ENCODE peak calls at places on chromosomes 7 and 10, in nine cellular contexts. L, S, J, X, T, U, Y, P and C are unnamed samples.

GRCh38 chr7:86963599-86964230 is 95.7 kb downstream of the ELAPOR2 start:
- DNase-seq in P (peak; percentile 21), T (peak; percentile 51), J (no peak), S (no peak), Y (no peak), U (no peak), X (no peak), L (no peak), C (no peak)

GRCh38 chr7:127536426-127537152 is 48.8 kb downstream of the GCC1 start:
- DNase-seq in U (no peak), Y (no peak), P (no peak), X (no peak), L (no peak), T (no peak), S (no peak), J (no peak), C (no peak)

GRCh38 chr7:29610031-29610490 is 46.4 kb downstream of the PRR15 start:
- DNase-seq in T (peak; percentile 86), X (no peak), S (peak; percentile 52), Y (no peak), U (no peak), P (no peak), L (no peak), J (no peak), C (no peak)

GRCh38 chr7:154855366-154855765 is 147.6 kb downstream of the PAXIP1 start:
- DNase-seq in Y (no peak), X (no peak), P (no peak), J (no peak), L (no peak), U (no peak), T (no peak), S (no peak), C (no peak)

GRCh38 chr7:39271386-39271785 is 293.7 kb downstream of the POU6F2 start:
- DNase-seq in L (no peak), X (no peak), P (no peak), J (no peak), T (peak; percentile 4), Y (peak; percentile 74), S (no peak), U (no peak), C (no peak)

GRCh38 chr10:79483299-79483698 is 29.0 kb upstream of the EIF5AL1 start:
- DNase-seq in S (peak; percentile 34), U (no peak), L (no peak), J (no peak), P (no peak), X (no peak), Y (no peak), T (peak; percentile 35), C (no peak)

GRCh38 chr10:119346063-119346835 is 138.9 kb downstream of the GRK5 start:
- DNase-seq in S (no peak), P (no peak), L (no peak), Y (peak; percentile 76), J (no peak), T (no peak), U (no peak), X (peak; percentile 43), C (no peak)

GRCh38 chr10:95229724-95230627 is 35.9 kb downstream of the ACSM6 start:
- DNase-seq in U (no peak), J (peak; percentile 79), L (no peak), X (no peak), T (peak; percentile 94), Y (no peak), P (no peak), S (peak; percentile 96), C (no peak)

GRCh38 chr10:96272986-96273280 is 1.6 kb upstream of the BLNK start:
- DNase-seq in U (no peak), T (no peak), P (no peak), Y (no peak), X (no peak), L (no peak), S (no peak), J (no peak), C (no peak)

GRCh38 chr10:22990443-22990842 is 62.6 kb downstream of the ARMC3 start:
- DNase-seq in J (no peak), U (no peak), P (no peak), X (no peak), S (no peak), L (no peak), Y (no peak), T (no peak), C (no peak)

GRCh38 chr10:22988581-22989360 is 60.9 kb downstream of the ARMC3 start:
- DNase-seq in P (peak; percentile 20), J (no peak), T (peak; percentile 78), X (no peak), U (no peak), L (peak; percentile 74), S (peak; percentile 74), Y (peak; percentile 35), C (no peak)

GRCh38 chr10:22992075-22992474 is 64.2 kb downstream of the ARMC3 start:
- DNase-seq in U (no peak), T (no peak), L (no peak), S (no peak), J (no peak), P (peak; percentile 41), Y (no peak), X (no peak), C (no peak)

GRCh38 chr10:22984066-22984465 is 56.2 kb downstream of the ARMC3 start:
- DNase-seq in Y (no peak), X (no peak), J (no peak), U (no peak), S (peak; percentile 36), L (no peak), P (no peak), T (peak; percentile 16), C (no peak)

DNA sequence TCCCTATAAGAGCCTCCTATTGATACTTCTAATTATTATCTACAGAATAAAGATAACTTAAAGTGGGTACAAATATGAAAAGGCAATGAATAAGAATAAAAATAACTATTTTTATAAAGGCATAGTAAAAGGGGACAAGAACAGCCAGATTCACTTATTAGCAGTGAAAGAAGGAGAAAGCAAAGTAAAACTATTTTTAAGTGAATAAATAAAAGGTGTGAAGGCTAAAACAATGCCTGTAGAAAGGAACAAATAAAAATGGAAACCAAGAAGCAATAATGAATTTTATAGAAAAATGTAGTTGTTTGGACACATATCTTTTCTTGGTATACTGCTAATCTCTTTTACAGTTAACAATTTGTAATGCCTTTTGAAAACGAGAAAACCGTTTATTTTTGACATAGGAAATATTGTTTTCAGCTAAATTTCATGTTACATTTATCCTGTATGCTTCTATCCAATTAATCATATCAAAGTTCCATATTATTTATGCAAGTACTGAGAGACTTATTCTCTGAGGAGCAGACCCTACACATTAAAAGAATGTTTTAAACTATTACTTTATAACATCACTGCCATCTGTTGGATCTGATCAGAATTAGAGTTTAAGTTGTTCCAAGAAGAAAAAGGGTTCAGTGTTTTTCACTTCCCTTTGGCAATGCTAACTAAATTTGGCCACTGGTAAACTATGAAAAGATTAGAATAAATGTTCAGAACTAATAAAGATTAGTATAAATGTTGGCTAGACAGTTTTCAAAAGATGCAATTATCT is 59.1 kb downstream of the ARMC3 start:
- DNase-seq in L (no peak), Y (no peak), X (no peak), T (peak; percentile 72), S (peak; percentile 64), J (no peak), P (peak; percentile 16), U (no peak), C (no peak)
- TF ChIP-seq CTCF in L (peak; percentile 46), Y (no peak), X (peak; percentile 24), T (peak; percentile 41), S (peak; percentile 16), J (peak; percentile 38), P (peak; percentile 34), U (peak; percentile 53), C (peak; percentile 52)

GRCh38 chr7:135662123-135662372 is 266 bp upstream of the STMP1 start:
- DNase-seq in T (no peak), P (no peak), L (no peak), J (no peak), S (no peak), Y (no peak), U (no peak), X (no peak), C (no peak)
- TF ChIP-seq CTCF in T (no peak), P (no peak), L (no peak), J (no peak), S (no peak), Y (no peak), U (no peak), X (no peak), C (no peak)

GRCh38 chr7:116341222-116341907 is 131.0 kb downstream of the TES start:
- DNase-seq in J (no peak), X (no peak), P (no peak), L (no peak), Y (no peak), U (no peak), S (peak; percentile 38), T (no peak), C (no peak)
- TF ChIP-seq CTCF in J (no peak), X (peak; percentile 31), P (peak; percentile 47), L (no peak), Y (no peak), U (peak; percentile 35), S (peak; percentile 30), T (peak; percentile 7), C (no peak)

GRCh38 chr7:46653848-46654247 is 732.8 kb upstream of the IGFBP3 start:
- DNase-seq in T (no peak), Y (no peak), S (no peak), X (no peak), U (no peak), P (no peak), L (no peak), J (no peak), C (no peak)

GRCh38 chr7:46651561-46652088 is 730.6 kb upstream of the IGFBP3 start:
- DNase-seq in X (no peak), Y (no peak), U (no peak), T (no peak), S (no peak), J (no peak), L (no peak), P (no peak), C (no peak)

GRCh38 chr7:46652317-46652716 is 731.2 kb upstream of the IGFBP3 start:
- DNase-seq in U (no peak), L (no peak), X (no peak), S (no peak), J (no peak), Y (no peak), T (no peak), P (no peak), C (no peak)

GRCh38 chr7:46658281-46658680 is 737.2 kb upstream of the IGFBP3 start:
- DNase-seq in T (no peak), P (no peak), J (no peak), Y (no peak), U (no peak), L (no peak), S (no peak), X (no peak), C (no peak)

DNA sequence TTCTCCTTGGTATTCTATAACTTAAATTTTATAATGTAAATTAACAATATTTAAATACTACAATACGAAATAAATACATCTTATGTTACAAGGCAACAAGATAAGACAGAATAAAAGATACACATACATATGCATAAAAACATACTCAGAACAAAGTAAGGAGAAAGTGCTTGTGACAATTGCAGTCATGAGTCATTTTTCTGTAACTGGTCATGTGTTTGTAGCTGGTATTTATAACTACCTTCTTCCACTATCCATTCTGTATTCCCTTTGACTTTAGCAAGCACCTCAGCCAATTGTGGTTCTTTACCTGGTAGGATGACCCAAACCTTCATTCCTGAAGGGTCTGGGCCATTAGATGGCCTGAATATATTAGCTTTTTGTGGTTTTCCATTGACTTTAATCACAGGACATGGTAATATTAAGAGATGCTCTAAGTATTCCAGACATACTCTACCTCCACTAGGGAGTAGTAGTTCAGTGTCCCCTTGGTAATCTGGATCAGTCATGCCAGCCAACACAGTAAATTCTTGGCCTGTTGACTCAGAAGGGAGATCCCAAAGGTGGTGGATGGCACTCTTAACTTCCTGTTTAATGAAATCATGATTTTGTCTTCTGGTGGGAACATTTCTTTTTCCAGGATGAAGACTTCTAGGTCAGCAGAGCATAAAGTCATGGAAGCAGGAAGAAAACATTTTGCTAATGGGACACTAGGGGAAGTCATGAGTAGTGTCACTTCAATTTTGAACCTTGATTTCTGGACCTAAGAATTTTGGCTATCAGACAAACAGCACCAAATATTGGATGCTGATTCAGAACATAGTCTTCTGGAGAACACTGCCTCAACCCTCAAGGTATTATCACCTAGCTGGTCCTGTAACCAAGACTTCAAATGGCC is 733.7 kb upstream of the IGFBP3 start:
- DNase-seq in P (no peak), Y (no peak), S (peak; percentile 31), L (no peak), U (no peak), J (no peak), X (no peak), T (peak; percentile 12), C (no peak)
- TF ChIP-seq CTCF in P (no peak), Y (no peak), S (no peak), L (no peak), U (peak; percentile 35), J (no peak), X (no peak), T (peak; percentile 2), C (no peak)